ENCODE peak calls at places on chromosome 16, in five cellular contexts. L is colonic mucosa, Z is fibroblast of lung, D is IMR-90, M is tibial artery. B is an unnamed sample. For H3K9me3, the result is how much of the 10 kb centered on the place peaks cover.

GRCh38 chr16:84486551-84487235 is 17.8 kb downstream of the MEAK7 start:
- DNase-seq in L (peak), Z (no peak), D (no peak), M (no peak), B (no peak)

GRCh38 chr16:75733305-75734141 is 7.2 kb upstream of the CPHXL start:
- DNase-seq in L (peak), Z (peak), D (peak), M (peak), B (no peak)

GRCh38 chr16:15950167-15950854 is 895 bp downstream of the ABCC1 start:
- DNase-seq in L (peak), Z (peak), D (peak), M (peak), B (peak)

GRCh38 chr16:12679660-12680272 is 123.9 kb downstream of the CPPED1 start:
- DNase-seq in L (no peak), Z (peak), D (peak), M (no peak), B (no peak)

GRCh38 chr16:58684001-58684353 is 593 bp downstream of the SLC38A7 start:
- DNase-seq in L (no peak), Z (peak), D (peak), M (no peak), B (no peak)

GRCh38 chr16:77383606-77384187 is 51.1 kb downstream of the ADAMTS18 start:
- DNase-seq in L (no peak), Z (no peak), D (no peak), M (no peak), B (no peak)

GRCh38 chr16:11799509-11800384 is 2.7 kb upstream of the ZC3H7A start:
- DNase-seq in L (no peak), Z (no peak), D (no peak), M (peak), B (no peak)

GRCh38 chr16:1650131-1650530 is 27.9 kb upstream of the JPT2 start:
- DNase-seq in L (no peak), Z (no peak), D (no peak), M (no peak), B (no peak)

GRCh38 chr16:48047273-48047672 is 108.5 kb downstream of the ABCC12 start:
- DNase-seq in L (no peak), Z (no peak), D (no peak), M (no peak), B (no peak)

GRCh38 chr16:88539261-88539651 is 30.9 kb upstream of the ZC3H18 start:
- DNase-seq in L (no peak), Z (no peak), D (no peak), M (no peak), B (no peak)

GRCh38 chr16:31130899-31131298 is 4.6 kb downstream of the PRSS8 start:
- DNase-seq in L (peak), Z (no peak), D (no peak), M (no peak), B (no peak)

GRCh38 chr16:88453217-88453531 is at the start of gene ZFPM1:
- DNase-seq in L (no peak), Z (no peak), D (no peak), M (no peak), B (no peak)

GRCh38 chr16:73616186-73616585 is 568.3 kb upstream of the ZFHX3 start:
- DNase-seq in L (no peak), Z (no peak), D (no peak), M (no peak), B (no peak)

GRCh38 chr16:11034481-11034931 is 90.1 kb downstream of the CLEC16A start:
- DNase-seq in L (no peak), Z (peak), D (peak), M (no peak), B (no peak)

GRCh38 chr16:88772871-88773811 is 11.9 kb downstream of the PIEZO1 start:
- DNase-seq in L (no peak), Z (peak), D (peak), M (peak), B (no peak)

DNA sequence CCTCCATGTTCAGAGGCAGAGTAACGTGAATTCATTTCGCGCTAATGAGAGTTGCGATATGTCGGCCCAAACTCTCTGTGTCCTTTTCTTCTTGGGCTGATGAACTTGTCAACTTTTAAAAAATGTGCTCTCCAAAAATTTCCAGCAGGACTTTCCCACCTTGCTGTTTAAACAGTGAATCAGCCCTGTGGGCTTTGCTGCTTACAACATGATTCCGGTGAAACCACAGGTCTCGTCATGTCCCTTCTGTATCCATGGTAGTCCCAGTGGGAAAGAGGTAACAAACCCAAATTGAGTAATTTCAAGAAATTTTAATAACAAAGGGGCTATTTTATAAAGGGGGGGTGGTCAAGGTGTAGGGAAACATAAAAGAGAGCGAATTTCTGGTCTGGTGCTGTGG is 612.9 kb downstream of the MAF start:
- DNase-seq in L (no peak), Z (no peak), D (no peak), M (no peak), B (no peak)
- H3K9me3 ChIP-seq in L (under half), Z (under half), D (under half), M (under half), B (under half)

DNA sequence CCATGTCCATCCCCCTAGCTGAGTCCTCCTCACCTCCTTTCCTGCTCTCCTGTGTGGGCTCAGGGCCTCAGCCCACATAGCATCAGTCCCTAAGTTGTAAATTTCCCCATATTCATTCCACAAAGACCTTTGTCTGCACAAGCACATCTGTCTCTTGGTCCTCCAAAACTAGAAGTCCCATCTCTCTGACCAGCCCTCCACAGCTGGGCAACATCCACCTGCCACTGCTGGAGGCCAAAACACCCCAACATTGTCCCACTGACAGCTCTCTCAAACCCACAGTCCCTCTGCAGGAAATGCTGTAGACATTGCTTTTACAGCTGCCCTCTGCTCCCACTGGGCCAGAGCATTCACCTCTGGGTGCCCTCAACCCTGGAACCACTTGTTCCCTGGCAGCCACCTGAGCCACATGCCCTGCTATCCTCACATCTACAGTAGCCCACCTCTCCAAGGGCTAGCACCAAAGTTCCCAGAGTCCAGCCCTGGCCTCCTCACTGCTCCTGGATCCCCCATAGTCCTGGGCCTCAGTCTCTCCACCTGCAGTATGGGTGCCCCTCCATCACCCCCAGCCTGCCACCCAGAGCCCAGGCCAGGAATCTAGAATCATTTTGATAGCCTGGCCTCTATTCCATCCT is 1722.7 kb downstream of the TP53TG3F start:
- DNase-seq in L (no peak), Z (no peak), D (no peak), M (no peak), B (no peak)
- H3K9me3 ChIP-seq in L (under half), Z (under half), D (under half), M (under half), B (under half)

GRCh38 chr16:35575432-35575821 is 2116.0 kb downstream of the TP53TG3F start:
- DNase-seq in L (no peak), Z (no peak), D (no peak), M (no peak), B (no peak)

GRCh38 chr16:35572186-35572585 is 2112.8 kb downstream of the TP53TG3F start:
- DNase-seq in L (no peak), Z (no peak), D (no peak), M (no peak), B (no peak)

GRCh38 chr16:35573407-35573806 is 2114.0 kb downstream of the TP53TG3F start:
- DNase-seq in L (no peak), Z (no peak), D (no peak), M (no peak), B (no peak)

GRCh38 chr16:35574454-35575431 is 2115.3 kb downstream of the TP53TG3F start:
- DNase-seq in L (no peak), Z (no peak), D (no peak), M (no peak), B (no peak)

DNA sequence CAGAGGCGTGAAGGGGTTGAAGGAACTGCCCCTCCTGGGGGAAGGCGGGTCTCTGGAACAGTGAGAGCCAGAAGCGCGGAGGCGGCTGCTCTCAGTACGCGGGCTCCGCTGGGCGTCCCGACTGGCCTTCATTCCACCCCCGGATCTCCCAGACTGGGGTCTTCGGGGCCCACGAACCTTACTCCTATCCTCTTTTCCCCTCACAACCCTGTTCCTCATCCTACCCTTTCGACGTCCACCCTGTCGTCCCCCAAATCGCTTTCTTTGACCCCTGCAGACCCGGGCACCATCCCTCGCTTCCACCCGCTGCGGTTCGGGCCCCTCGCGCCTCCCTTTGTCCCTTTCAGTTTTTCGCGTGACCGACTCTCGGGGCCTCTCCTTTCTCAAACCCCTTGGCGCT is 2114.6 kb downstream of the TP53TG3F start:
- DNase-seq in L (no peak), Z (no peak), D (no peak), M (no peak), B (no peak)
- H3K9me3 ChIP-seq in L (under half), Z (under half), D (under half), M (under half), B (under half)

DNA sequence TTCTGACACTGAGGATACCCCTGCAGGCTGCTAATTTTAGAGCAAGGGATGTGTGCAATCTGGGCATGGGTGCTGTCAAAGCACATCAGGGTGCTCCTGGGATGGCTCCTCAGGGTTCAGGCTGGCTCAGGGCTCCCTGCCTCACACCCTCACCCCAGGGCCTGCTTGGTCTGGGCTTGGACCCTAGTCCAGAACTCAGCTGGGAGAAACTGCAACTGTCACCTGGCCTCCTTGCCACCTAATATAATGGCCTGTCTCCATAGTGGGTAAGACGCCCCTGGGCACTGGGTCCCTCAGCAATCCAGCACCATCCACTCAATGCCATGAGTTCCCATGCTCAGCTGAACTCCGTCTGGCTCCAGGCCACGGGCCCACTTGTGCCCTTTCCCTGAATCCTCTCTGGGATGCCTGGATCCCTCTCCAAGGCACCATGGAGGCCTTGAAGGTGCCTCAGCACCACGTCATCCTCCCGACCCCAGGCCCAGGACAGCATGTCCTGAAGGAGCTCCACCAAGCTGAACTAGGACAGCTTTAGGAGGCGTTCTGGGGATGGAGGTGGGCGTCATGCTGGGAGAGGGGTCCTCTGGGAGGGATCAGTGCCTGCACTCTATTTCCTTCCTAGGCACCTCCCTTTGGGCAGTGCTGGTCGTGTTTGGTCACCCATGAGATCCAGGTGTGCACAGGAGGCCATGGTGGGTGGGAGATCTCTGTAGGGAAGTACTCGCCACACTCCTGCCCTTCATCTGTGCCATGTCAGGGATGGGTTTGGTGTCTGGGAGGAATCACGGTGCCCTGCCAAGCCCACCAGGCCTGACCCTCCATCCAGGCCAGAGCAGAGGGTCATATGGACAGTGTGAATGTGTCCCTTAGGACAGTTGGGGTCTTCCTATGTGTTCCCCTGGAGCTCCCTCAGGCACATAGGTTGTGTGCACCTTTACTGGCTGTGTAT is 1688.4 kb downstream of the TP53TG3F start:
- DNase-seq in L (no peak), Z (no peak), D (no peak), M (no peak), B (no peak)
- H3K9me3 ChIP-seq in L (under half), Z (under half), D (under half), M (under half), B (under half)

GRCh38 chr16:35737076-35737475 is 2277.7 kb downstream of the TP53TG3F start:
- DNase-seq in L (no peak), Z (no peak), D (no peak), M (no peak), B (no peak)
- H3K9me3 ChIP-seq in L (under half), Z (under half), D (under half), M (under half), B (under half)

GRCh38 chr16:35463358-35463757 is 2003.9 kb downstream of the TP53TG3F start:
- DNase-seq in L (no peak), Z (no peak), D (no peak), M (no peak), B (no peak)
- H3K9me3 ChIP-seq in L (under half), Z (under half), D (under half), M (under half), B (under half)

DNA sequence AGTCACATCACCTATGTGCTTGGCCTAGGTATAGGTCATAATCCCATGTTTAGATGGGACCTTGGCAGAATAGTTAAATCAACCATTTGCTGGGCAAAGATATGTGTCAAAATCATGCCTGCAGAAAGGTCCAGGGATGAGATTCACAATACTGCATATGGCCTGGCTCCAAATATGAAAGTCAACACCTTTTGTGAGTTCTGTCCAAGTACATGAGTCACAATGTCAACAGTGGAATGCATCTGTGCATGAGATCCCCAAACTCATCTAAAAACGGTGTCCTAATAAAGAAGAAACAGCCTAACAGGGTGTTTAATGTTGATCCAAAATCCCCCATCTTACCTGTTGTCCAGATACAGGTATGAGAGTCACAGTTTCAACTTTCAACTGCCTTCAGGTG is 1847.5 kb downstream of the TP53TG3F start:
- DNase-seq in L (no peak), Z (no peak), D (no peak), M (no peak), B (no peak)
- H3K9me3 ChIP-seq in L (under half), Z (under half), D (under half), M (under half), B (under half)

B was measured in T-helper 17 cell.